ENCODE peak calls at places on chromosomes 11 and 22, in eight cellular contexts. C, S, Y, E, L, B, D and X are unnamed samples.

GRCh38 chr11:96779030-96779429 is 389.2 kb downstream of the JRKL start:
- DNase-seq in C (no peak), S (no peak), Y (no peak), E (no peak), L (no peak), B (no peak), D (no peak), X (no peak)

GRCh38 chr11:1548221-1549070 is 23.6 kb downstream of the DUSP8 start:
- DNase-seq in C (no peak), S (peak), Y (no peak), E (peak), L (peak), B (peak), D (no peak), X (peak)

GRCh38 chr11:19498986-19499669 is 213.5 kb upstream of the NAV2 start:
- DNase-seq in C (no peak), S (no peak), Y (no peak), E (no peak), L (no peak), B (no peak), D (no peak), X (peak)

GRCh38 chr11:36534276-36534675 is 24.2 kb upstream of the TRAF6 start:
- DNase-seq in C (no peak), S (no peak), Y (no peak), E (no peak), L (no peak), B (no peak), D (no peak), X (no peak)

GRCh38 chr22:38246692-38247091 is 26.1 kb downstream of the TMEM184B start:
- DNase-seq in C (no peak), S (peak), Y (no peak), E (no peak), L (no peak), B (peak), D (no peak), X (no peak)

GRCh38 chr11:67483901-67484665 is 1.3 kb downstream of the AIP start:
- DNase-seq in C (peak), S (no peak), Y (peak), E (no peak), L (peak), B (no peak), D (no peak), X (no peak)

GRCh38 chr22:17120711-17121234 is 387 bp downstream of the TMEM121B start:
- DNase-seq in C (no peak), S (no peak), Y (no peak), E (no peak), L (no peak), B (no peak), D (no peak), X (no peak)

GRCh38 chr11:68890490-68891231 is 13.0 kb downstream of the MRPL21 start:
- DNase-seq in C (no peak), S (peak), Y (no peak), E (peak), L (peak), B (peak), D (no peak), X (no peak)

GRCh38 chr11:5007561-5007960 is 12.9 kb downstream of the OR51L1 start:
- DNase-seq in C (no peak), S (no peak), Y (peak), E (no peak), L (no peak), B (no peak), D (no peak), X (no peak)

GRCh38 chr22:24137595-24137994 is 43.7 kb upstream of the SUSD2 start:
- DNase-seq in C (no peak), S (peak), Y (no peak), E (peak), L (no peak), B (no peak), D (no peak), X (no peak)

GRCh38 chr11:26947379-26947844 is 46.5 kb upstream of the FIBIN start:
- DNase-seq in C (no peak), S (peak), Y (no peak), E (peak), L (peak), B (no peak), D (no peak), X (no peak)

GRCh38 chr11:6625832-6626420 is 6.7 kb upstream of the TPP1 start:
- DNase-seq in C (no peak), S (no peak), Y (no peak), E (no peak), L (no peak), B (no peak), D (no peak), X (no peak)

GRCh38 chr22:50318698-50319411 is 8.0 kb downstream of the DENND6B start:
- DNase-seq in C (peak), S (no peak), Y (peak), E (no peak), L (no peak), B (no peak), D (no peak), X (no peak)

GRCh38 chr22:25402160-25402500 is 162.3 kb upstream of the GRK3 start:
- DNase-seq in C (no peak), S (peak), Y (no peak), E (no peak), L (no peak), B (no peak), D (no peak), X (no peak)
- TF ChIP-seq POLR2A in C (no peak), S (no peak), Y (no peak), E (no peak), L (no peak), B (no peak), D (no peak), X (no peak)

DNA sequence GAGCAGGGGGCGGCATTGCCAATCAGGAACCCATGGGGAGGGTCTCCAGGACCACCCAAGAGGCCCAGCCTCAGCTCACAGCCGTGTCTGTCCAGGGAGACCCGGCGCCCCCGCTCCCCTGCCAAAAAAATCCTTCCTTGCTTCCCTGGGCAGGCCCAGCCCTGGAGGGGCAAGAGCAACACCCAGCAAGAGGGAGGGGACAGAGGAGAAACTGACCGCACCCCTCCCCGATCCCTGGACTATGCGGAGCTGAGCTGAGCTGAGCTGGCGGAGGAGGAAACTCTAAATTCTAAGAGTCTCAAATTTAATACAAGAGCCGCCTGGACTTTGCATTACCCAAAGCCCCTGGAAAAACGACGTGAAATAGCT is 52.0 kb upstream of the SHISAL1 start:
- DNase-seq in C (no peak), S (peak), Y (no peak), E (no peak), L (no peak), B (no peak), D (no peak), X (no peak)
- TF ChIP-seq POLR2A in C (no peak), S (no peak), Y (no peak), E (no peak), L (no peak), B (no peak), D (no peak), X (no peak)

DNA sequence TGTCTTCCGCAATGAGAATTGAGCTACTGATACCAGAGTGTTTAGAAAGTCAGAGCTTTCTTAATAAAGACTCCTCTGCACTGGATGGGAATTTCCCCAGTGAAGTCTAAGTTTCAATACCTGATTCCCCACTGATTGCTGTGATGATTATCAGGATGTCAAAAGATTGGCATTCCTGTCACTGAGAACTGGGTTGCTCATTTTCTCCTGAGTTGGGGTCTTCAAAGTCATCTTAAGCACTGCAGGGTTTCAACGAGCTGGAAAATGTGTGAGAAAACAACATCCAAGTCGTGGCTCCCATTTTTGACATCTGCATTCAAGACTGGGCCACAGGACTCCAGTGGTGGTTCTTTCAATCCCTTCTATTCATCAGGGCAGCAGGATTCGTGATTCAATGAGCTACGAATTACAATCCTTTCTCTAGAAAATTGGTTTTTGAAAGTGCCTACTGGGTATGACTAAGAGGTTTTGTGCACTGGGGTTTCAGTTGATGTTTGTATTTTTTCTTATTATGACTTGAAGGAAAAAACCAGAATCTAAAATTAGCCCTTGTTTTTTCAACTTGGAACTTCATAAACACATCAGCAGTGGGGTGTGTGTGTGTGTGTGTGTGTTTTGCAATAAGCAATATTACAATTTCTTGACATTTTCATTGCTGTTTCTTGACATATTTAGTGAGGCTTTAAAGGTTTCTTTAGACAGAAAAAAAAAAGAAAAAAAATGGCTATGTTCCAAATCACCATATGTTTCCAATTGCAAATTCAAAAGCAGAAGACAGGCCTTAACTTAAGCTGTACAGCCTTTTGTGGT is 233.0 kb downstream of the FAM76B start:
- DNase-seq in C (no peak), S (no peak), Y (no peak), E (no peak), L (no peak), B (no peak), D (no peak), X (no peak)
- TF ChIP-seq POLR2A in C (no peak), S (no peak), Y (no peak), E (no peak), L (no peak), B (no peak), D (no peak), X (no peak)

DNA sequence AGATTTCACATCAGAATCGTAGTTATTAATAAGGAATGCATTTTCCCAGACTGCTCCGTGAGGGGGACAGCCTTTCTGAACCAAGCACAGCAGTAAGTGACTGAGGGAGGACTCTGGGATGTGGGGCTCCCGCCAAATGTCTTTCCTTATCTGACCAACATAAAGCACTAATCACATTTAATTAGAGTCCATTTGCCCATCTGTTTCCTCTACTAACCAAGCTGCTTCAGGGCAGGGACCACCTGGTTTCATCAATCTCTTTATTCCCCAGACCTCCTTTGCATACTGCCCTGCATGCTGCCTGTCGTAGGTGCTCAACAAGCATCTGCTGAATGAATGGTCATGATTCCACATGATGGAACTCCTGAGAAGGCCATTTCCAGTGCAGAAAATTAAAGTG is 29.4 kb downstream of the SMCO4 start:
- DNase-seq in C (no peak), S (no peak), Y (no peak), E (no peak), L (no peak), B (no peak), D (no peak), X (no peak)
- TF ChIP-seq POLR2A in C (no peak), S (no peak), Y (no peak), E (no peak), L (no peak), B (no peak), D (no peak), X (no peak)

DNA sequence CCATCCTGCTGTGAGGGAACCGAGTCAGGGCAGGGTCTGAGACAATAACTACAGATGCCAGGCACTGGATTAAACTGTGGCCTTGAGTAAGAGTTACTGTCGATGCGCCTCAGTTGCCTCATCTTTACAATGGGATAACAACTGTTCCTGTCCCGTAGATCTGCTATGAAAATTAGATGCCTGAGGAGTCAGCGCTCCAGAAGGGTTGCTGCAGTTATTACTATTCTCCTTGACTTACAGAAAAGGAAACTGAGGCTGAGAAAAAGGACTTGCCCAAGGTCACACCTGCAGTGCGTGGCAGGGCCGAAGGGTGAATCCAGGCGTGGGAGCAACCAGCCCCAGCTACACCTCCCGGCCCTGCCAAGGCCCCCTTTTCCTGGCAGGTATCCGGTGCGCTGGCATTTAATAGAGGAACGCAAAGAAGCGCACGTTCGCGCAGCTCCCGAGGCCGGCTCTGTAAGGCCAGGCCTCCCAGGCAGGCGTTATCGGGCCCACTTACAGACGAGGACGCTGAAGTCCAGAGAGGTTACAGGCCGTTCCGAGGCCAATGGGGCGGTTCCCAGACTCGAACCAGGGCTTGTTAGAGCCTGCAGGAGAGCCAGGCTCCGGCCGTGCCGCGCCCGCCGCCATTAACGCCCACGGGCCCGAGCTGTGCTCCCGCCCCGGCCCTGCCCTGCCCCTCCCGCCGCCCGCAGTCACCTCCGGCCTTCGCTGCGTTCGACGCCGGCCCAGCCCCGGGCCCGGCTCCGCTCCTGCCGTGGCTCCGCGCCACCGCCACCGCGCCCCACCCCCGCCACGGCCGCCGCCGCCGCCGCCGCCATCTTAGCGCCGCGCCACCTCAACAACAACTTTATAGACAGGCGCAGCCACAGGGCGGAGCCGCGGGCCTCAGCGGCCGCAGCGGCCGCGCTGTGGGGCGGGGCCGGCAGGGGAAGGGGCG is at the start of gene C11orf68:
- DNase-seq in C (no peak), S (peak), Y (no peak), E (peak), L (no peak), B (no peak), D (no peak), X (no peak)
- TF ChIP-seq POLR2A in C (peak), S (no peak), Y (no peak), E (peak), L (no peak), B (no peak), D (peak), X (peak)

GRCh38 chr11:64743591-64744543 is at the start of gene RASGRP2:
- DNase-seq in C (peak), S (peak), Y (peak), E (peak), L (peak), B (peak), D (peak), X (peak)
- TF ChIP-seq POLR2A in C (no peak), S (no peak), Y (no peak), E (no peak), L (peak), B (no peak), D (no peak), X (no peak)

GRCh38 chr22:30425616-30426394 is at the start of gene MTFP1:
- DNase-seq in C (peak), S (peak), Y (peak), E (peak), L (peak), B (peak), D (no peak), X (no peak)

GRCh38 chr22:30425327-30425615 is 297 bp upstream of the MTFP1 start:
- DNase-seq in C (no peak), S (no peak), Y (no peak), E (no peak), L (no peak), B (no peak), D (no peak), X (no peak)

GRCh38 chr22:30427871-30428270 is 2.3 kb downstream of the MTFP1 start:
- DNase-seq in C (no peak), S (no peak), Y (no peak), E (no peak), L (no peak), B (no peak), D (no peak), X (no peak)

GRCh38 chr22:30424471-30425326 is 869 bp upstream of the MTFP1 start:
- DNase-seq in C (no peak), S (no peak), Y (no peak), E (no peak), L (peak), B (no peak), D (no peak), X (no peak)

DNA sequence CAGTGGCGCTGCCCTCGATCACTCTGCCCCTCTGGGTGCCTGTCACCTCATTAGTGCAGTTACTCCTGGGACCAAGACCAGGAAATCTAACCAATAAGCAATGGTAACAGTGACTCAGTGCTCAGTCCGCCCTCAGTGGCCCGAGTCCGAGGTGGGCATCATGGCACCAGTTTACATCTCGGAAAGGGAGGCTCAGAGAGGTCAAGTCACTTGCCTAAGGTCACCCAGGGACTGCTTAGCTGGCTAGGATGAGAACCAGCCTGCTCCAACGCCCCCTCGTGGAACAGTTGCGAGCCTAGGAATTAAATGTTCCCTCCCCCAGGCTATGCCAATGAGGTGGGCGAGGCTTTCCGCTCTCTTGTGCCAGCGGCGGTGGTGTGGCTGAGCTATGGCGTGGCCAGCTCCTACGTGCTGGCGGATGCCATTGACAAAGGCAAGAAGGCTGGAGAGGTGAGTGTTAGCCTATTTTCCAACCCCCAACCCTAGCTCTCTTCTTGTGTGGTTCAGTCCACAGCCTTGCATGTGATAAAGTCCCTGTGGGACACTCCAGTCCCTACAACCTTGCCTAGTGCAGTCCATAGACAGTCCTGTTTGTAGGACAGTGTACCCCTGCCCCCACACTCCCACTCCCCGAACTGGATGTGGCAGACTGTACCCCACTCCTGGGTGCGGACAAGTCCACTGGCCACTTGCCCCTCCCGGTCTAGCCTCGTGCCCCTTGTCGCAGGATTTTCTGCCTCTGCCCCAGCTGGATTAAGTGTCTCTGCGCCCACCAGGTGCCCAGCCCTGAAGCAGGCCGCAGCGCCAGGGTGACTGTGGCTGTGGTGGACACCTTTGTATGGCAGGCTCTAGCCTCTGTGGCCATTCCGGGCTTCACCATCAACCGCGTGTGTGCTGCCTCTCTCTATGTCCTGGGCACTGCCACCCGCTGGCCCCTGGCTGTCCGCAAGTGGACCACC is 1.1 kb downstream of the MTFP1 start:
- DNase-seq in C (peak), S (peak), Y (peak), E (peak), L (peak), B (peak), D (no peak), X (no peak)
- TF ChIP-seq POLR2A in C (no peak), S (no peak), Y (no peak), E (no peak), L (no peak), B (no peak), D (no peak), X (no peak)

GRCh38 chr22:46087336-46087690 is 63.0 kb upstream of the PPARA start:
- DNase-seq in C (no peak), S (no peak), Y (no peak), E (no peak), L (no peak), B (no peak), D (no peak), X (no peak)

GRCh38 chr22:46086577-46087335 is 63.6 kb upstream of the PPARA start:
- DNase-seq in C (no peak), S (peak), Y (no peak), E (peak), L (no peak), B (peak), D (no peak), X (no peak)

GRCh38 chr22:46089426-46090041 is 60.8 kb upstream of the PPARA start:
- DNase-seq in C (no peak), S (peak), Y (no peak), E (peak), L (peak), B (peak), D (no peak), X (no peak)

GRCh38 chr22:46088541-46089311 is 61.6 kb upstream of the PPARA start:
- DNase-seq in C (no peak), S (peak), Y (no peak), E (peak), L (no peak), B (peak), D (no peak), X (no peak)

GRCh38 chr22:46087816-46088277 is 62.5 kb upstream of the PPARA start:
- DNase-seq in C (peak), S (peak), Y (peak), E (peak), L (peak), B (peak), D (no peak), X (no peak)
- TF ChIP-seq POLR2A in C (no peak), S (peak), Y (no peak), E (no peak), L (no peak), B (no peak), D (no peak), X (peak)

GRCh38 chr11:61711037-61711436 is 30.8 kb downstream of the DAGLA start:
- DNase-seq in C (no peak), S (no peak), Y (no peak), E (no peak), L (no peak), B (no peak), D (no peak), X (no peak)

GRCh38 chr11:61707574-61707973 is 27.4 kb downstream of the DAGLA start:
- DNase-seq in C (no peak), S (no peak), Y (no peak), E (no peak), L (peak), B (no peak), D (no peak), X (no peak)

GRCh38 chr11:61709572-61709971 is 29.4 kb downstream of the DAGLA start:
- DNase-seq in C (no peak), S (no peak), Y (no peak), E (no peak), L (no peak), B (no peak), D (no peak), X (no peak)

GRCh38 chr11:61711493-61711892 is 31.3 kb downstream of the DAGLA start:
- DNase-seq in C (no peak), S (no peak), Y (no peak), E (no peak), L (no peak), B (no peak), D (no peak), X (no peak)

DNA sequence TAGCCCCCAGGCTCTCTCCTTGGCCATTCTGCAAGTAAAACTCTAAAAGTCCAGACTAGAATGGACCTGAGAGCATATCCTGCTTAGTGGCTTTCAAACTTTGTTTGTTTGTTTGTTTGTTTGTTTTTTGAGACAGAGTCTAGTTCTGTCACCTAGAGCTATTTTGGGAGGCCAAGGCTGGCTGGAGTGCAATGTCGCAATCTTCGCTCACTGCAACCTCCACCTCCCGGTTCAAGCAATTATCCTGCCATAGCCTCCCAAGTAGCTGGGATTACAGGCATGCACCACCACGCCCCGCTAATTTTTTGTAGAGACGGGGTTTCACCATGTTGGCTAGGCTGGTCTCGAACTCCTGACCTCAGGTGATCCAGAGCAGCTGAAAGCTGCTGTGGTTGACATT is 28.9 kb downstream of the DAGLA start:
- DNase-seq in C (no peak), S (no peak), Y (no peak), E (no peak), L (no peak), B (no peak), D (no peak), X (no peak)
- TF ChIP-seq POLR2A in C (no peak), S (no peak), Y (no peak), E (no peak), L (no peak), B (no peak), D (no peak), X (no peak)